ENCODE peak calls at places on chromosomes 3 and 15, in five cellular contexts. F is progenitor cell of endocrine pancreas; N is CD4-positive, alpha-beta T cell; G is tibial nerve; R is foreskin fibroblast. E is an unnamed sample.

GRCh38 chr15:82730022-82730530 is 20.4 kb upstream of the AP3B2 start:
- DNase-seq in R (no peak), N (no peak), F (no peak), G (no peak), E (no peak)

GRCh38 chr3:197959500-197959890 is 522 bp upstream of the LMLN start:
- DNase-seq in F (no peak), R (no peak), N (no peak), G (no peak), E (no peak)

GRCh38 chr15:48084759-48085420 is 35.9 kb upstream of the SLC24A5 start:
- DNase-seq in R (peak), N (no peak), G (no peak), F (no peak), E (peak)

GRCh38 chr15:42194502-42194901 is 13.6 kb downstream of the VPS39 start:
- DNase-seq in F (no peak), N (no peak), G (no peak), R (peak), E (peak)

GRCh38 chr3:8853081-8853480 is 83.7 kb upstream of the OXTR start:
- DNase-seq in R (peak), F (no peak), G (no peak), N (no peak), E (peak)

GRCh38 chr3:14429237-14429636 is 26.8 kb downstream of the SLC6A6 start:
- DNase-seq in N (peak), F (no peak), R (no peak), G (no peak), E (no peak)

GRCh38 chr3:138625707-138626365 is 17.3 kb downstream of the FAIM start:
- DNase-seq in G (no peak), F (no peak), R (peak), N (no peak), E (peak)

GRCh38 chr15:40926659-40927496 is 2.3 kb upstream of the DLL4 start:
- DNase-seq in F (no peak), R (no peak), G (no peak), N (no peak), E (no peak)

GRCh38 chr15:92343869-92344643 is 49.6 kb upstream of the ST8SIA2 start:
- DNase-seq in G (no peak), R (no peak), F (no peak), N (no peak), E (no peak)

DNA sequence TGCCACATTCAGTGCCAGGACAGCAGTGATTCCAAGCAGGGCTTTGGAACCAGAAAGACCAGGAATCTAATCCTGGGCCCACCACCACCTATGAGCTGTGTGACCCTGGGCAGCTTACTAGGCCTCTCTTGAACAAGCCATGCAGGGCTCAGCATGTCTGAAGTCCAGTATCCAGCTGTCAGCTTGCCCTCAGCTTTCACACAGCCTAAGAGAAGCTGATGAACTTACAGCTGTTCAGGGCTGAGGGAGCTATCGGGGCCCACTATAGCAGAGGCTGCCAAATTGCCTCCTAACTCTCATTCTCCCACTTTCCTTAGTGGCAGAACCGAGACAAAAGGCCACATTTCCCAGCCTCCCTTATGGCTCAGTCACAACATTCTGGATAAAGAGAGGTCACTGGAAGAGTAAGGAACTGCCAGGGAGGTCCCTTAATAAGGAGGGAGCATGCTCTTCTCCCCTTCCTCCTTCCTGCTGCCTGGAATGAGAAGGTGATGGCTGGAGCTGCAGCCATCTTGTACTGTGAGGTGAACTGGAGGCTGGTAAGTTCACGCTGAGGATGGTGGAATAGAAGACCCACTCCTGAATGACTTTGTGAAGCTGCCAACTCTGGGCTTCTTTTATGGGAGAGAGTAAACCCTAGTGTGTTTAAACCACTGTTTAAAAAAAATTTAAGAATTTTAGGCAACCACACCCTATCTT is 34.5 kb downstream of the FEM1B start:
- DNase-seq in G (no peak), R (no peak), N (no peak), F (no peak), E (peak)
- TF ChIP-seq CTCF in G (no peak), R (no peak), N (no peak), F (no peak), E (no peak)

DNA sequence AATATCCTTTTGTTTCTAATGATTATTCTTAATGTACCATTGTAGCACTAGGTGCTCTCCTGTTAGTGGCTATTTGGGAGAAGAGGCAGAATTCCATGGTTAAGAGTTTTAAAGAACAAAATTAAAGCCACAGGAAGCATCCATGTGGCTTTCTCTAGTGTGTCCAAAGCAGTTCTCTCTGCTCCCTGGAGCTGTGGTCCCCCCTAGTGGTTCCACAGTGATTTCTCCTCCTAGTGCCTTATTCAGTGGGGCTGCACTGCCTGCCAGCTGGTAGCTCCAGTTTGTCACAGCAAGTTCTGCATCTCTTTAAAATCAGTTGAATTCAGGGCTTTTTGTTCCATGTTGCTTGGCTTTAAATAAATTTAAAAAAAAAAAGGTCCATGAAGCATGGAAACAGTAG is 39.6 kb upstream of the FAM98B start:
- DNase-seq in F (peak), G (no peak), R (peak), N (no peak), E (peak)
- TF ChIP-seq CTCF in F (peak), G (peak), R (peak), N (no peak), E (peak)

GRCh38 chr3:57600195-57600594 is 3.1 kb upstream of the ARF4 start:
- DNase-seq in F (no peak), N (no peak), R (no peak), G (no peak), E (no peak)

GRCh38 chr3:57596495-57597239 is 477 bp downstream of the ARF4 start:
- DNase-seq in R (peak), F (peak), G (peak), N (peak), E (peak)

GRCh38 chr3:57597973-57598351 is 818 bp upstream of the ARF4 start:
- DNase-seq in N (peak), F (no peak), G (no peak), R (peak), E (no peak)

GRCh38 chr3:57594576-57594975 is 2.6 kb downstream of the ARF4 start:
- DNase-seq in R (no peak), G (no peak), N (no peak), F (no peak), E (no peak)

DNA sequence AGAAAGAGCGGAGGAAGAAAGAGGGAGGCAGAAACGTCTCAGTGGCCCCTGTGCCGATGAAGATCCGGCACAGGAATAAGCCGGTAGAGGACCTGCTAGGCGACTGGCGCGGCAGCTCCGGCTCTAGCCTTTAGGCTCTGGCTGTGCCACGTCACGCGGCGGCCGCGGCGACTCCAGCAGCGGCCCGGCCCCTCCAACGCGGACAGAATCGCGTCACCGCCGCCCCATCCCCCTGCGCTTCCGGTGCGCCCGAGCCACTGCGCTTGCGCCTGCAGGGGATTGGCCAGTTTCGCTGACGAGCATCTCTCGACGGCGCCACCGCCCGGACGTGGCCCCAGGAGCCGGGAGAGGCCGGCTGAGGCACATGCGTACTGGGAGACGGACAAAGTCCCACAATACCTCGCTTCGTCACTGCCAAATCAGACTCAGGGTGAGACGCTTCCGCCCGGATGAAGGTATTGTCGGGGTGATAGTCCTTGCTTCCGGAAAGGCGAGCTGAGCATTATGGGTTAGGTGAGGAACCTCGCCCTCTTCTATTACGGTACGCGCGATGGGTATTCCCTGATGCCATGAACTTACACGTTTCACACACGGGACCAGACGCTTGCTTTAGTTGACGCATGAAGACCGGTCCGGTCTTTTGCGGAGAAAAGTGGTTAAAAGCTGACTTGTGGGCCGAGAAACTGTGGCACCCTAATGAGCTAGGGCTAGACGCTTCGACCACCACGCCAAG is at the start of gene ARF4:
- DNase-seq in F (peak), R (peak), N (peak), G (peak), E (peak)
- TF ChIP-seq CTCF in F (no peak), R (no peak), N (peak), G (peak), E (peak)

DNA sequence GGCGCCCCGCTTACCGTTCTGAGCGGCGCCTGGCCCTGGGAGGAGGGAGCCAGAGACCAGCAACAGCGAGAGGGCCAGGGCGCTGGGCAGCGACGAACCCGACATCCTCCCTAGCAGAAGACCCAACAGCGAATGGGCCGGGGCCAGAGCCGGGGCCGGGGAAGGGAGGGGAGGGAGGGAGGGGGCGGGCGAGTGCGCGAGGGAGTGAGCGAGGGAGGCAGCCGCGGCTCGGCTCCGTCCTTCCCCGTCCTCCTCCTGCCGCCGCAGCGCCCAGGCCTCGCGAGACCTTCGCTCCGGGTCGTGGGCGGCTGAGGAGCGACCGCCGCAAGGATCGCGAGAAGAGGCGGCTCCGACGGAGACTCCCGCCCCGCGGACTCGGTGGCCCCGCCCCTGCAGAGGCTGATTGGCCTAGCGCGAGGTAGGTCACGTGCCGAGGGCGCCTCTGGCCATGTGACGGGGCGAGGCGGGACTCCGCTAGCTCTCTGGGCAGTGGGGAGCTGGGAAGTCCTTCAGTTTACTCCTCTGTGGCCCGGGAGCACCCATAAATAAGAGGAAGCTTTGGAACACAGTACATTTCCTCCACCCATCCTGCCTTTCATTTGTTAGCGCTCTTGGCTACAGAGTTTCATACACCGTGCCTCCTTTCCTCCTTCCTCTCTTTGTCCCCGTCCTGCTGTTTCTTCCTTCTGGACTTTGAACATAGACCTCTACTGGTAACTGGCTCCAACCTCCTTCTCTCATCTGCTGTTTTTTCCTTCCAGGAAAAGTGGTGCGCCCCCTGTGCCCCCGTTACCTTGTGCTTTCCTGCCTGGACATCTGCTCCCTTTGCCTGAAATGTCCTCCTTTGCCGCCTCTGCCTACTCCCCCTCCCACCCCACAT is at the start of gene NPTN:
- DNase-seq in G (peak), N (peak), R (peak), F (peak), E (peak)
- TF ChIP-seq CTCF in G (peak), N (no peak), R (no peak), F (peak), E (no peak)

DNA sequence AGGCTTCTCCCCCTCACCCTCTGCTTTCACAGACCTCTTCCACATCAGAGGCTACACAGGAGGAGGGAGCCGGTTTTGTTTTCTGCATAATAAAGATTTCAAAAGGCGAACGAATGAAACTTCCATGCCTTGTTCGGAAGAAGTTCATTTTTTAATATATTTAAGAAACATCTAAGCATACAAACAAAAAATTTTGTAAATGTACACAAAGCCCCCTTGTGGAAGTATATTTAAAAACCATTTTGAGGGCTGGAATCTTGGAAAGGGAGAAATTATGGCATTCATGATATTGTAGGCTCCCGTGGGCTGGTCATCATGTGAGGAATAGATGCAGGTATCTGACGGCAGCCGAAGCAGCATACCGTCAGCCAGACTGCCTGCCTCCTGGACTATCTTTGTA is 90.4 kb downstream of the MECOM start:
- DNase-seq in G (no peak), R (no peak), N (no peak), F (no peak), E (peak)
- TF ChIP-seq CTCF in G (no peak), R (no peak), N (no peak), F (no peak), E (peak)

DNA sequence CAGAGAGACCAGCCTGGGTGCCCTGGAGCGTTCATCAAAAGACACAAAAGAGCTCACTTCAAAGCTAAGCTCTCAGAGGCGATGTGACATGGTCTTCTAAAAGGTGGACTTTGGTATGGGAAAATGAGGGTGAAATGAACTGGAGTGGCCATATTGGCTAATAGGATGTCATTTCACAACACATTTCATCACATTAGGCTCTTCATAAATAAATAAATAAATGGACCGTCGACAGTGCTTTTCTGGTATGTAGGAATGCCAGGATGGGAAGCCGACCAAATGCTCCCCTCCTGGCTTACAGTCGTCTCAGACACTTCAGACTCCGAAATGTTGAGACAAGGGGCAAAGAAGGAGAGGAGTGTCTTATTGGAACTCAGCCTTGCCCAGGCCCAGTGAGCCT is 383.0 kb downstream of the NTRK3 start:
- DNase-seq in R (no peak), N (no peak), G (no peak), F (no peak), E (peak)
- TF ChIP-seq CTCF in R (no peak), N (no peak), G (no peak), F (no peak), E (no peak)

DNA sequence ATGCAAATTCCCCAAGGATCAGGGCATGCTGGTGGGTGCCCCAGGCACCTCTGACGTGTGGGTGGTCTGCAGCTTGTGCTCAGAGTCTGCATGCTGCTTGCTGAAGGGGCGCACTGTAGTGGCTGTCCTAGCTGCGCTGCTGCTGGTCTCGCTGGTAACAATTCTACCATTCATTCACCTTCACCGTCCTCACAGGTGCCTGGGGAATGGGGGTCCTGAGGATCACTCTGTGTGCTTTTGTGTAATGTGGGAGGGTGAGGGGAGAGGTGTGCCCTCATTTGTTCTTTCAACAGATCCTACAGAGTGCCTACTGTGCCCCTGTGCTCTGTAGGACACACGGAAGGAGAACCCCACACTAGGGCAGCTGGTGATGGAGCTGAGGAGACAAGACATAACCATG is 2.1 kb upstream of the ITGA11 start:
- DNase-seq in R (no peak), G (no peak), F (no peak), N (no peak), E (no peak)
- TF ChIP-seq CTCF in R (no peak), G (no peak), F (no peak), N (no peak), E (no peak)

GRCh38 chr3:93973160-93974126 is at the start of gene PROS1:
- DNase-seq in N (peak), R (peak), F (peak), G (peak), E (peak)
- TF ChIP-seq CTCF in N (no peak), R (no peak), F (peak), G (peak), E (no peak)